ENCODE peak calls at places on chromosomes 11 and 22, in four cellular contexts. E is HL-60, S is GM23338, R is pancreas. X is an unnamed sample.

GRCh38 chr22:19866665-19867009 is 12.0 kb upstream of the GNB1L start:
- DNase-seq in E (no peak), S (no peak), R (no peak), X (no peak)

GRCh38 chr11:11963842-11964773 is 44.3 kb downstream of the DKK3 start:
- DNase-seq in E (no peak), S (no peak), R (no peak), X (no peak)

GRCh38 chr22:46959369-46959768 is 196.9 kb downstream of the TBC1D22A start:
- DNase-seq in E (no peak), S (no peak), R (no peak), X (no peak)

GRCh38 chr11:57513446-57513795 is 2.1 kb downstream of the SLC43A1 start:
- DNase-seq in E (no peak), S (no peak), R (no peak), X (no peak)

GRCh38 chr11:128471138-128471661 is 116.2 kb downstream of the ETS1 start:
- DNase-seq in E (no peak), S (no peak), R (no peak), X (no peak)

GRCh38 chr11:75468534-75469340 is 35.7 kb upstream of the KLHL35 start:
- DNase-seq in E (no peak), S (no peak), R (no peak), X (peak; percentile 79)

GRCh38 chr11:77580712-77581337 is 8.9 kb upstream of the AQP11 start:
- DNase-seq in E (no peak), S (peak; percentile 84), R (no peak), X (peak; percentile 37)

GRCh38 chr22:44196731-44197131 is 16.0 kb downstream of the PARVG start:
- DNase-seq in E (no peak), S (no peak), R (no peak), X (no peak)

GRCh38 chr11:123543796-123544195 is 110.6 kb downstream of the SCN3B start:
- DNase-seq in E (no peak), S (no peak), R (no peak), X (peak; percentile 75)

GRCh38 chr11:9574556-9574805 is 1.0 kb downstream of the WEE1 start:
- DNase-seq in E (no peak), S (peak; percentile 33), R (no peak), X (no peak)

GRCh38 chr11:109859325-109859724 is 233.9 kb upstream of the ZC3H12C start:
- DNase-seq in E (no peak), S (no peak), R (no peak), X (peak; percentile 87)

GRCh38 chr11:10350341-10350740 is 45.5 kb downstream of the ADM start:
- DNase-seq in E (no peak), S (peak; percentile 86), R (no peak), X (peak; percentile 77)

GRCh38 chr22:44567846-44568493 is 69.9 kb upstream of the RTL6 start:
- DNase-seq in E (no peak), S (peak; percentile 57), R (peak; percentile 57), X (peak; percentile 27)

GRCh38 chr11:123569387-123569786 is 85.0 kb downstream of the SCN3B start:
- DNase-seq in E (no peak), S (no peak), R (no peak), X (no peak)

GRCh38 chr22:46686221-46686872 is 51.7 kb downstream of the CERK start:
- DNase-seq in E (peak; percentile 69), S (no peak), R (peak; percentile 65), X (no peak)

GRCh38 chr22:26835929-26836528 is 178.6 kb downstream of the MIAT start:
- DNase-seq in E (peak; percentile 15), S (peak; percentile 94), R (peak; percentile 63), X (peak; percentile 32)

GRCh38 chr11:12075822-12076821 is 34.3 kb upstream of the MICAL2 start:
- DNase-seq in E (no peak), S (no peak), R (no peak), X (peak; percentile 100)

GRCh38 chr22:17477401-17477833 is 85.9 kb upstream of the SLC25A18 start:
- DNase-seq in E (peak; percentile 80), S (peak; percentile 61), R (no peak), X (no peak)

GRCh38 chr11:66749091-66749490 is 20.1 kb upstream of the SPTBN2 start:
- DNase-seq in E (no peak), S (no peak), R (no peak), X (peak; percentile 9)

GRCh38 chr11:57458060-57458409 is 2.3 kb upstream of the RTN4RL2 start:
- DNase-seq in E (no peak), S (peak; percentile 81), R (no peak), X (no peak)

GRCh38 chr11:12029738-12030363 is 21.4 kb upstream of the DKK3 start:
- DNase-seq in E (no peak), S (no peak), R (no peak), X (no peak)

GRCh38 chr11:114876231-114876630 is 197.9 kb downstream of the NXPE2 start:
- DNase-seq in E (no peak), S (no peak), R (no peak), X (no peak)

GRCh38 chr11:3644817-3645235 is at the start of gene ART1:
- DNase-seq in E (no peak), S (no peak), R (no peak), X (no peak)
- TF ChIP-seq CTCF in E (no peak), S (no peak), R (no peak), X (no peak)

GRCh38 chr11:126719740-126720139 is 280.8 kb downstream of the KIRREL3 start:
- DNase-seq in E (no peak), S (no peak), R (no peak), X (no peak)

GRCh38 chr11:126718319-126718718 is 282.3 kb downstream of the KIRREL3 start:
- DNase-seq in E (no peak), S (no peak), R (no peak), X (no peak)

GRCh38 chr11:126720539-126721235 is 279.9 kb downstream of the KIRREL3 start:
- DNase-seq in E (no peak), S (no peak), R (no peak), X (no peak)

GRCh38 chr11:126712017-126712625 is 288.4 kb downstream of the KIRREL3 start:
- DNase-seq in E (no peak), S (no peak), R (no peak), X (no peak)

DNA sequence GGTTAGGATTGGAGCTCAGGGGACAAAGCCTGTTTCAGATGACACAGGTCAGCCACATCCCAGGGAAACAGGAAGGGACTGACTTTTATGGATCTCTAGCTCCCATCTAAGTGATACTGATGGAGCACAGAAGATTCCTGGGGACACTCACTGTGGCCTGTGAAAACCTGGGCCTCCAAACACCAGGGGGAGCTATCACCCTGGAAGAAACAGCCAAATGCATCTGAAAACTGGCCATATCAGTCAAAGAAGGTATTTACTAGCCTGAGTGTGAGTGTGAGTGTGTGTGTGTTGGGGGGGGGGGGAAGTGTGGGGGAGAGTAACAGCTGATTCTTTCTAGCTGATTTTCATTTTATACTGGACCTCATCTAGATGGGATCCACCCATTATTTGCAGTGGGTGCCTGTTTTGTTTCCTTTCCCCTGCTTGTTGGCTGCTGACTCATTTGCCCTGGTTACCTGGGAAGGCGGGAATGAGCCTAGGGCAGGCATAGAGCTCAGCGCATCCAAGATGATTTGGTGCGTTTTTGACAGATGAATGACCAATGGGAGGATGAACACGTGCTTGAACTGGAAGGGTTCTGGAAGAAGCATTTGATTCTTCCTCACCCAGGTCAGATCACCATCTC is 284.0 kb downstream of the KIRREL3 start:
- DNase-seq in E (no peak), S (peak; percentile 77), R (peak; percentile 66), X (peak; percentile 42)
- TF ChIP-seq CTCF in E (peak; percentile 52), S (peak; percentile 78), R (no peak), X (peak; percentile 79)

GRCh38 chr11:130437848-130438247 is 9.4 kb upstream of the ADAMTS8 start:
- DNase-seq in E (no peak), S (no peak), R (no peak), X (no peak)
- TF ChIP-seq CTCF in E (no peak), S (no peak), R (no peak), X (no peak)

GRCh38 chr22:36322602-36322915 is 65.2 kb downstream of the MYH9 start:
- DNase-seq in E (no peak), S (no peak), R (no peak), X (no peak)

GRCh38 chr22:36323855-36324331 is 63.9 kb downstream of the MYH9 start:
- DNase-seq in E (no peak), S (no peak), R (no peak), X (peak; percentile 71)

GRCh38 chr22:36324414-36324813 is 63.4 kb downstream of the MYH9 start:
- DNase-seq in E (no peak), S (no peak), R (no peak), X (no peak)

GRCh38 chr22:36321797-36322601 is 65.8 kb downstream of the MYH9 start:
- DNase-seq in E (no peak), S (no peak), R (no peak), X (no peak)

GRCh38 chr22:36323182-36323854 is 64.4 kb downstream of the MYH9 start:
- DNase-seq in E (no peak), S (no peak), R (no peak), X (peak; percentile 63)
- TF ChIP-seq CTCF in E (no peak), S (no peak), R (no peak), X (no peak)

DNA sequence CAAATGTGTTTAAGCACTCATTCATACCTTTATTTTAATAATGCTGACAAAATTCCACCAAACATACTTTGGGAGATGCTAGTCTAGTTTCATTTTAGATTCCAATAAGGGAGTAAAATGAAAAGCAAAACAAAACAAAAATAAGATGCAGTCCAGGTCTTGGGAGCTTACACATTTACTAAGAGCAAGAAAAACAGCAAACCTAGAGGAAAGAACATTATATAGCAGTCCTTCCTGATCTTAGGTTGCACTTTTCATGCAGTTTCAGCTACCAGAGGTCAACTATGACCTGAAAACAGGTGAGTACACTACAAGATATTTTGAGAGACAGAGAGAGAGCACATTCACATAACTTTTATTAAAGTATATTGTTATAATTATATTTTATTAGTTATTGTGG is 1100.9 kb downstream of the DLG2 start:
- DNase-seq in E (no peak), S (peak; percentile 36), R (no peak), X (no peak)
- TF ChIP-seq CTCF in E (no peak), S (no peak), R (no peak), X (no peak)

DNA sequence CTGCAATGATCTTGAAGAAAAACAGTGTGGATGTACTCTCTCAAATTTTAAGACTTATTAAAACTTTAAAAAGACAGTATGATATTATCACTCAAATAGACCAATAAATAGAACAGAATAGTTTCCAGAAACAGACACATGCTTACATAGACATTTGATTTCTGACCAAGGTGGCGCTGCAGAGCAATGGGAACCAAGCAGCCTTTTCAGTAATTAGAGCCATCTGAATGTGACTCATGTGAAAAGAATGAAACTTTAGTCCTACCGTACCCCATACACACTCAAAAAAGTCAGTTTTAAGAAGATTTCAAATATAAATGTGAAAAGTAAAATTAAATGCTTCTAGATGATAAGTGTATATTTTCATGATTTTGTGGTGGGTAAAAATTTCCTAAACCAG is 74.2 kb upstream of the MS4A8 start:
- DNase-seq in E (peak; percentile 21), S (peak; percentile 75), R (peak; percentile 46), X (peak; percentile 1)
- TF ChIP-seq CTCF in E (no peak), S (peak; percentile 78), R (no peak), X (peak; percentile 21)